ENCODE peak calls at places on chromosomes 13 and 19, in seven cellular contexts. W is body of pancreas, N is endodermal cell, J is psoas muscle, Q is BE2C, U is spleen, R is fibroblast of lung. O is an unnamed sample.

GRCh38 chr13:113546571-113547247 is 37.8 kb upstream of the TFDP1 start:
- DNase-seq in U (peak; percentile 71), N (no peak), R (peak; percentile 34), J (peak; percentile 59), W (no peak), Q (no peak), O (no peak)

GRCh38 chr13:23899555-23899954 is 2.3 kb upstream of the C1QTNF9B start:
- DNase-seq in J (no peak), Q (peak; percentile 33), R (peak; percentile 79), U (no peak), N (no peak), W (peak; percentile 48), O (peak; percentile 60)

GRCh38 chr13:23867027-23867491 is 22.1 kb downstream of the MIPEP start:
- DNase-seq in U (no peak), W (no peak), J (no peak), N (peak; percentile 68), R (peak; percentile 59), Q (no peak), O (no peak)

GRCh38 chr19:50686310-50687032 is 33.1 kb downstream of the SHANK1 start:
- DNase-seq in J (no peak), R (no peak), N (peak; percentile 63), W (no peak), Q (no peak), U (peak; percentile 52), O (no peak)

GRCh38 chr13:89363144-89363543 is 1692.0 kb downstream of the SLITRK5 start:
- DNase-seq in J (peak; percentile 10), N (peak; percentile 59), Q (no peak), W (no peak), R (no peak), U (no peak), O (no peak)

GRCh38 chr13:50990050-50990449 is 80.5 kb downstream of the RNASEH2B start:
- DNase-seq in W (no peak), J (no peak), U (no peak), R (no peak), N (no peak), Q (no peak), O (no peak)

GRCh38 chr19:45591004-45591637 is 6.5 kb upstream of the OPA3 start:
- DNase-seq in R (peak; percentile 45), J (peak; percentile 39), U (peak; percentile 89), W (peak; percentile 72), Q (peak; percentile 79), N (peak; percentile 92), O (peak; percentile 83)

GRCh38 chr19:17300992-17301585 is 2.1 kb downstream of the ABHD8 start:
- DNase-seq in J (no peak), Q (no peak), N (no peak), W (no peak), R (no peak), U (peak; percentile 77), O (no peak)

GRCh38 chr19:10764340-10764894 is 46.5 kb downstream of the DNM2 start:
- DNase-seq in J (no peak), W (peak; percentile 59), N (no peak), R (no peak), Q (no peak), U (no peak), O (no peak)

GRCh38 chr13:21909331-21909730 is 238.5 kb downstream of the FGF9 start:
- DNase-seq in Q (no peak), J (no peak), W (no peak), R (no peak), U (no peak), N (no peak), O (no peak)

GRCh38 chr13:23671902-23672301 is 101.7 kb downstream of the TNFRSF19 start:
- DNase-seq in Q (no peak), J (no peak), W (no peak), R (peak; percentile 93), N (no peak), U (no peak), O (no peak)

GRCh38 chr13:75639426-75639825 is 3.3 kb downstream of the LMO7 start:
- DNase-seq in R (no peak), N (no peak), W (no peak), J (no peak), Q (no peak), U (no peak), O (no peak)

GRCh38 chr19:30161770-30162169 is 210.4 kb upstream of the ZNF536 start:
- DNase-seq in Q (no peak), W (no peak), R (no peak), N (no peak), J (no peak), U (no peak), O (no peak)
- H3K4me1 ChIP-seq in Q (peaks cover 16% of the 10 kb centered on the region), W (no peaks in the 10 kb centered on the region), R (no peaks in the 10 kb centered on the region), N (no peaks in the 10 kb centered on the region), J (no peaks in the 10 kb centered on the region), U (no peaks in the 10 kb centered on the region), O (no peaks in the 10 kb centered on the region)

GRCh38 chr19:47716270-47716937 is 3.2 kb downstream of the EHD2 start:
- DNase-seq in J (no peak), W (no peak), Q (no peak), N (no peak), R (no peak), U (no peak), O (no peak)
- H3K4me1 ChIP-seq in J (peaks cover 5% of the 10 kb centered on the region), W (peaks cover 32% of the 10 kb centered on the region), Q (peaks cover 3% of the 10 kb centered on the region), N (no peaks in the 10 kb centered on the region), R (peaks cover 33% of the 10 kb centered on the region), U (peaks cover 50% of the 10 kb centered on the region), O (peaks cover 7% of the 10 kb centered on the region)

GRCh38 chr13:31964168-31964567 is 67.4 kb upstream of the FRY start:
- DNase-seq in W (no peak), Q (no peak), J (no peak), N (no peak), R (no peak), U (no peak), O (no peak)
- H3K4me1 ChIP-seq in W (peaks cover 27% of the 10 kb centered on the region), Q (peaks cover 16% of the 10 kb centered on the region), J (no peaks in the 10 kb centered on the region), N (peaks cover 2% of the 10 kb centered on the region), R (peaks cover 4% of the 10 kb centered on the region), U (peaks cover 12% of the 10 kb centered on the region), O (peaks cover 11% of the 10 kb centered on the region)

DNA sequence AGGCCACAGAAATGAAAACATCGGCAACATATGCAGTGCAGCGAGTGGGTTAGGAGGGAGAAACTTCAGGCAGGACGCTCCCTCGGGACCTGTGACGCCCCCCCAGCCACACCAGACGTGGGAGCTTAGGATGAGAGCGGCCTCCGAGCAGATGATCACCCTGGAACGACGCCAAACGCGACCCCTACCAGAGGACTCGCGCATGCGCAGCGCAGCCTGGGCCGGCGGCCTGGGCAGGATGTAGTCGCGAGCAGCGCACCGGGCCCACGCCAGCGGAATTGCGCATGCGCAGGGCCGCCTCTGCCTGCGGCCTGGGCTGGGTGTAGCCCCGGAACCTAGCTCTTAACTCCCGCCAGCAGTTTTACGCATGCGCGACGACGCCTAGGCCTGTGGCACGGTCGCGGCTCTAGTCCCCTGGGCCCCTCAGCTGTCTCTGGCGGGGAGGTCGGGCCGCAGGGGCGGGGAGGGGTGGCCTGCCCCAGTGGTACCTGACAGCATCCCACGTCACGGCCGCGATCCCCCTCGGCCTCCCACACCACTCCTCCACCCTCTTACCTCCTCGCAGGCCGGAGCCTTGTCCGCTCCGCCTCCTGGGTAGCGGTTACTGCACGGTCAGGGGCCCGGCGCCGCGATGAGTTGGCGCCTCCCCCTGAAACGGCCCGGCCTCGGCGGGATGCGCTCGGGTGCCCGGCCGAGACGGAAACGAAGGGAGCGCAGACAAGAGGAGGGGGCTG is at the start of gene RCBTB2:
- DNase-seq in J (peak; percentile 99), Q (peak; percentile 100), U (peak; percentile 100), N (peak; percentile 99), W (peak; percentile 99), R (peak; percentile 98), O (peak; percentile 99)
- H3K4me1 ChIP-seq in J (peaks cover 11% of the 10 kb centered on the region), Q (peaks cover 11% of the 10 kb centered on the region), U (peaks cover 28% of the 10 kb centered on the region), N (peaks cover 6% of the 10 kb centered on the region), W (peaks cover 10% of the 10 kb centered on the region), R (no peaks in the 10 kb centered on the region), O (peaks cover 12% of the 10 kb centered on the region)

GRCh38 chr13:94711561-94712286 is 621 bp downstream of the SOX21 start:
- DNase-seq in J (no peak), U (peak; percentile 77), N (no peak), R (peak; percentile 37), W (no peak), Q (peak; percentile 46), O (no peak)

GRCh38 chr13:94708971-94709614 is 3.3 kb downstream of the SOX21 start:
- DNase-seq in U (no peak), N (no peak), W (no peak), J (no peak), R (no peak), Q (no peak), O (no peak)

GRCh38 chr13:94712287-94712811 is at the start of gene SOX21:
- DNase-seq in U (no peak), J (no peak), Q (no peak), W (no peak), N (peak; percentile 78), R (peak; percentile 39), O (no peak)

GRCh38 chr13:94710081-94710809 is 2.1 kb downstream of the SOX21 start:
- DNase-seq in W (no peak), R (no peak), Q (no peak), J (no peak), U (no peak), N (no peak), O (no peak)

DNA sequence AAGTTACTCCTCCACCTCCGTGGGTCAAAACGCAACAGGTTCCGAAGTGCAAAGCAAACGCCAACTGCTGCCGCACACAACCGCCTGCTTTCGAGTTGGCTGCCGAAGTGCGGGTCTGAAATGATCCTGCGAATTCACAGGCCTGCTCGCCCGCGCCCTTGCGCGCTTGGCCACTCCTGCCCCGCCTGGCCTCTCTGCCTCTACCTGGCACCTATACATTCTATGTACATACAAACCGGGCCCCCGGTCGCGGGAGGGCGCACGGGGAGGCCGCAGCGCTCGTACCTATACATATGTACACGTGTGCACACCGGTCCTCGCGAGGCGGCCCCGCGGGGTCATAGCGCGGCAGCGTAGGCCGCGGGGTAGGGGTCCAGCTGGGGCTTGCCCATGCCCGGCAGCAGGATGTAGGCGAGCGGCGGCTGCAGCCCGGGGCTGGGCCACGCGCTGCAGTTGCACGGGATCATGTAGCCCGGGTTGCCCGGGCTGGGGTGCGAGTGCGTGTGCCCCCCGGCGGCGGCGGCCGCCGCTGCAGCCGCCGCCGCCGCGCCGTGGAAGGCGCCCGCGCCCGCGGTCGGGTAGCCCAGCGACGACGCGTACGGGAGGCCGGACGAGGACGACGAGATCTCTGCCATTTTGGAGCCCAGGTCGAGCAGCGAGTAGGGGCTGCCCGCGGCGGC is 1.3 kb downstream of the SOX21 start:
- DNase-seq in U (peak; percentile 71), N (peak; percentile 86), R (no peak), J (no peak), Q (peak; percentile 56), W (no peak), O (no peak)
- H3K4me1 ChIP-seq in U (peaks cover 53% of the 10 kb centered on the region), N (peaks cover 4% of the 10 kb centered on the region), R (no peaks in the 10 kb centered on the region), J (peaks cover 9% of the 10 kb centered on the region), Q (peaks cover 3% of the 10 kb centered on the region), W (peaks cover 34% of the 10 kb centered on the region), O (no peaks in the 10 kb centered on the region)

GRCh38 chr19:48715276-48715675 is 4.2 kb downstream of the MAMSTR start:
- DNase-seq in R (no peak), J (no peak), N (peak; percentile 53), W (no peak), Q (no peak), U (no peak), O (no peak)
- H3K4me1 ChIP-seq in R (peaks cover 11% of the 10 kb centered on the region), J (peaks cover 35% of the 10 kb centered on the region), N (no peaks in the 10 kb centered on the region), W (peaks cover 41% of the 10 kb centered on the region), Q (peaks cover 3% of the 10 kb centered on the region), U (peaks cover 66% of the 10 kb centered on the region), O (peaks cover 21% of the 10 kb centered on the region)

O was measured in Caco-2.